ENCODE peak calls at places on chromosomes 2 and 18, in five cellular contexts. One of them, this sample, is unnamed.

GRCh38 chr18:79531926-79532689 is 136.4 kb downstream of the NFATC1 start:
- DNase-seq in glutamatergic neuron: peak; percentile 14
- DNase-seq in HFFc6: no peak
- DNase-seq in CD8-positive, alpha-beta memory T cell: no peak
- DNase-seq in fibroblast of mammary gland: peak; percentile 13
- DNase-seq in this sample: peak; percentile 36

GRCh38 chr18:44790860-44791259 is 110.2 kb downstream of the SETBP1 start:
- DNase-seq in glutamatergic neuron: no peak
- DNase-seq in HFFc6: no peak
- DNase-seq in fibroblast of mammary gland: no peak
- DNase-seq in CD8-positive, alpha-beta memory T cell: no peak
- DNase-seq in this sample: no peak

GRCh38 chr2:140539506-140539905 is 1591.3 kb downstream of the LRP1B start:
- DNase-seq in fibroblast of mammary gland: no peak
- DNase-seq in glutamatergic neuron: no peak
- DNase-seq in CD8-positive, alpha-beta memory T cell: no peak
- DNase-seq in HFFc6: no peak
- DNase-seq in this sample: no peak

GRCh38 chr2:165745916-165746315 is 48.1 kb downstream of the GALNT3 start:
- DNase-seq in CD8-positive, alpha-beta memory T cell: no peak
- DNase-seq in glutamatergic neuron: no peak
- DNase-seq in fibroblast of mammary gland: peak; percentile 17
- DNase-seq in HFFc6: no peak
- DNase-seq in this sample: no peak

GRCh38 chr2:56008661-56009411 is 85.3 kb upstream of the EFEMP1 start:
- DNase-seq in CD8-positive, alpha-beta memory T cell: no peak
- DNase-seq in fibroblast of mammary gland: peak; percentile 83
- DNase-seq in glutamatergic neuron: peak; percentile 63
- DNase-seq in HFFc6: peak; percentile 71
- DNase-seq in this sample: no peak

GRCh38 chr18:44681039-44681595 is 429 bp downstream of the SETBP1 start:
- DNase-seq in CD8-positive, alpha-beta memory T cell: no peak
- DNase-seq in HFFc6: no peak
- DNase-seq in glutamatergic neuron: no peak
- DNase-seq in fibroblast of mammary gland: peak; percentile 22
- DNase-seq in this sample: no peak

GRCh38 chr2:186456941-186457340 is 29.1 kb upstream of the ZC3H15 start:
- DNase-seq in fibroblast of mammary gland: peak; percentile 91
- DNase-seq in glutamatergic neuron: no peak
- DNase-seq in CD8-positive, alpha-beta memory T cell: no peak
- DNase-seq in HFFc6: peak; percentile 77
- DNase-seq in this sample: no peak

GRCh38 chr2:133063792-133064191 is 393.8 kb upstream of the LYPD1 start:
- DNase-seq in fibroblast of mammary gland: no peak
- DNase-seq in CD8-positive, alpha-beta memory T cell: no peak
- DNase-seq in HFFc6: no peak
- DNase-seq in glutamatergic neuron: no peak
- DNase-seq in this sample: no peak

GRCh38 chr18:2304378-2305175 is 266.7 kb downstream of the METTL4 start:
- DNase-seq in HFFc6: peak; percentile 23
- DNase-seq in fibroblast of mammary gland: peak; percentile 18
- DNase-seq in CD8-positive, alpha-beta memory T cell: no peak
- DNase-seq in glutamatergic neuron: no peak
- DNase-seq in this sample: no peak

GRCh38 chr18:35051978-35052377 is 10.8 kb downstream of the MAPRE2 start:
- DNase-seq in glutamatergic neuron: no peak
- DNase-seq in fibroblast of mammary gland: peak; percentile 47
- DNase-seq in HFFc6: peak; percentile 25
- DNase-seq in CD8-positive, alpha-beta memory T cell: no peak
- DNase-seq in this sample: no peak

GRCh38 chr2:95391641-95392310 is 10.7 kb upstream of the FAHD2A start:
- DNase-seq in HFFc6: no peak
- DNase-seq in CD8-positive, alpha-beta memory T cell: no peak
- DNase-seq in fibroblast of mammary gland: no peak
- DNase-seq in glutamatergic neuron: no peak
- DNase-seq in this sample: no peak

This sample was measured in mucosa of descending colon.